ENCODE peak calls at places on chromosomes 6 and 20, in six cellular contexts. A, K, M, S, V and N are unnamed samples.

GRCh38 chr6:19866199-19866872 is 29.2 kb downstream of the ID4 start:
- DNase-seq in A (no peak), K (no peak), M (no peak), S (no peak), V (no peak), N (no peak)

GRCh38 chr20:37111926-37112455 is 16.2 kb upstream of the RBL1 start:
- DNase-seq in A (no peak), K (no peak), M (no peak), S (no peak), V (no peak), N (no peak)

GRCh38 chr6:127266892-127267741 is 453 bp downstream of the RNF146 start:
- DNase-seq in A (peak; percentile 78), K (peak; percentile 77), M (peak; percentile 62), S (peak; percentile 12), V (no peak), N (peak; percentile 14)

GRCh38 chr6:136351518-136352106 is 62.0 kb upstream of the BCLAF1 start:
- DNase-seq in A (no peak), K (no peak), M (no peak), S (no peak), V (peak; percentile 15), N (no peak)

GRCh38 chr20:63829943-63830820 is 882 bp downstream of the ZBTB46 start:
- DNase-seq in A (no peak), K (no peak), M (no peak), S (no peak), V (no peak), N (peak; percentile 48)

GRCh38 chr20:8094845-8095244 is 37.2 kb upstream of the PLCB1 start:
- DNase-seq in A (no peak), K (no peak), M (peak; percentile 72), S (no peak), V (no peak), N (peak; percentile 94)

GRCh38 chr20:15913661-15914060 is 659.6 kb downstream of the KIF16B start:
- DNase-seq in A (no peak), K (no peak), M (no peak), S (no peak), V (no peak), N (no peak)

GRCh38 chr20:62953167-62953838 is 794 bp downstream of the SLC17A9 start:
- DNase-seq in A (no peak), K (peak; percentile 58), M (peak; percentile 18), S (no peak), V (no peak), N (no peak)

GRCh38 chr20:49956689-49957443 is 20.7 kb downstream of the RNF114 start:
- DNase-seq in A (no peak), K (no peak), M (no peak), S (no peak), V (no peak), N (no peak)

GRCh38 chr6:146149770-146150169 is 120.9 kb downstream of the GRM1 start:
- DNase-seq in A (no peak), K (no peak), M (no peak), S (no peak), V (no peak), N (no peak)